ENCODE peak calls at places on chromosomes 13 and 19, in four cellular contexts. Y is lung, E is GM06990, U is cardiac muscle cell. X is an unnamed sample.

GRCh38 chr13:103030776-103031175 is 35.4 kb downstream of the SLC10A2 start:
- DNase-seq in U (no peak), Y (no peak), E (no peak), X (no peak)

GRCh38 chr13:50612717-50613116 is 230.8 kb downstream of the DLEU7 start:
- DNase-seq in U (no peak), E (no peak), Y (no peak), X (no peak)

GRCh38 chr19:39474139-39474620 is 6.5 kb upstream of the TIMM50 start:
- DNase-seq in E (peak), Y (peak), U (peak), X (peak)

GRCh38 chr19:58003153-58003828 is 671 bp upstream of the ZNF606 start:
- DNase-seq in Y (no peak), E (no peak), U (no peak), X (no peak)

GRCh38 chr19:43407416-43408005 is 7.2 kb upstream of the TEX101 start:
- DNase-seq in U (no peak), E (no peak), Y (no peak), X (no peak)

GRCh38 chr19:38734426-38735256 is 9.6 kb downstream of the CAPN12 start:
- DNase-seq in Y (no peak), U (no peak), E (peak), X (no peak)

GRCh38 chr19:42224940-42225717 is 5.0 kb downstream of the ZNF526 start:
- DNase-seq in U (no peak), Y (no peak), E (no peak), X (no peak)

GRCh38 chr13:80824231-80824630 is 483.3 kb upstream of the SPRY2 start:
- DNase-seq in U (peak), Y (no peak), E (no peak), X (no peak)

GRCh38 chr19:32372726-32373613 is 27.6 kb downstream of the ZNF507 start:
- DNase-seq in U (no peak), E (no peak), Y (no peak), X (no peak)

GRCh38 chr19:38210458-38210987 is 13.5 kb downstream of the DPF1 start:
- DNase-seq in U (peak), Y (no peak), E (no peak), X (peak)

GRCh38 chr19:47094557-47095517 is 18.7 kb downstream of the ZC3H4 start:
- DNase-seq in U (no peak), Y (peak), E (peak), X (no peak)

GRCh38 chr13:114281351-114282142 is at the start of gene UPF3A:
- DNase-seq in Y (peak), E (peak), U (peak), X (peak)

GRCh38 chr13:36718686-36719085 is 44.9 kb downstream of the SERTM1 start:
- DNase-seq in U (peak), E (no peak), Y (no peak), X (no peak)
- TF ChIP-seq CTCF in U (no peak), E (no peak), Y (no peak), X (no peak)

DNA sequence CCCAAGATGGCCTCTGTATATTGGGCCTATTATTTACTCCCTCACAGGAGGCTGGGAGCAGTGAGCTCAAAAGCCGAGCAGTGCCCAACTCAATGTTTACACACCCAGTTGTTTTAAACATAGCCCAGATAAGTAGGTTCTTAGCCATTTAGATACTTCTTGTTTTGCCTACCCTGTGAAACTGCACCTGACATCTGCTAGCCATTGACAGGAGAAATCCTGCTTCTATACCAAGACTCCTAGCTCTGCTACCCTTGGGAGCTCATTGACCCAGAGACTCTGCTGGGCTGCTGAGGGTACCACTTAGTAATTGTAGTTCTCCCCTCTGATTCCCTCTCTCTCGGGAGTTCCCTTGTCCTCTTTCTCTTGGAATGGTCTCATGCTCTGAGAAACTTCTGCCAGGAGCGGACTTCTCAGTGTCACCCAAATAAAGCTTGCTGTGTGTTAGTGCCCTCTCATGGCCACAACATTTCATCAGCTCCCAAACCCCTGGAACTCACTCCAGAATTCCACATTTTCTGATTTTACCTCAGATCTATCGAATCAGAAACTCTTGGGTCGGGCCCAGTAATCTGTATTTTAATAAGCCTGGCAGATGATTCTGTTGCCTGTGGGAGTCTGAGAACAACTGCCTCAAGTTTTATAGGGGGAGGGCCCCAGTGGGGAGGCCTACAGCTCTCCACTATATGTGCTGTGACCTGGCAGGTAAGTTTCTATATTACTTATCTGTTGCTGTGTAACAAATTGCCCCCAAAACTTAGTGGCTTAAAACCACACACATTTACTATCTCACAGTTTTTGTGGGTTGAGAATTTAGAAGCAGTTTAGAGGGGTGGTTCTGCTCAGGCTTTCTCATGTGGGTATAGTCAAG is 221.1 kb downstream of the TDRD3 start:
- DNase-seq in U (peak), Y (no peak), E (no peak), X (no peak)
- TF ChIP-seq CTCF in U (peak), Y (no peak), E (no peak), X (peak)

GRCh38 chr13:91046715-91047327 is 300.7 kb upstream of the MIR17HG start:
- DNase-seq in Y (no peak), U (no peak), E (no peak), X (no peak)
- TF ChIP-seq CTCF in Y (no peak), U (no peak), E (no peak), X (no peak)

DNA sequence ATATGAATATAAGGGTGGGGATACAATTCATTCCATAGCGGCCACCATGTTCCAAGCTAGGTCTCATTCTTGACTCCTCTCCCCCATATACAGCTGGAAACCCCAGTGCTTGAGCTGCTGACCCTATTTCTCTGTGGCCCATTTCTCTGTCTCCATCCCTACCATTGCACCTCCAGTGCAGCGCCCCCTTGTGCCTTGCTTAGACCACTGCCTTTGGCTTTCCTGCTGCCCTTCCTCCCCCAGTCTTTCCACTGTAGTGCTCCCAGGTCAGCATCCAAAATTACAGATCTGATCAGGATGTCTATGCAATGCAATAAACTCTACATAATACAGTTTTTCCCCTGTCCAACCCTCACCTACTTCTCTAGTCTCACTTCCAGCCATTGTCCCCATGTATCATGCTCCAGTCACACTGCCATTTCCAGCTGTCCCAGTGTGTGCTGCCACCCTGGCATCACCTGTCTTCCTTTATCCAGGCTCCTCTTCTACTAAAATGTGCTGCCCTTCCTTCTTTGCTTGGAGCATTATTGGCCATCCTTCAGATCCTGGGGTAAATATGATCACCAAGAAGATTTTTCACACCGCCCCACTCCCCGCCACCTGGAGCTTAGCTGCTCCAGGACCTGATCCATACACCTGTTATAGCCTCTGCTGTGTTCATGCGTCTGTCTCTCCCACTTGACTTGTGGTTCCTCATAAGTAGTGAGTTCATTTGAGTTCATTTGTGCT is 199.4 kb upstream of the IPO5 start:
- DNase-seq in E (no peak), U (no peak), Y (no peak), X (no peak)
- TF ChIP-seq CTCF in E (peak), U (no peak), Y (no peak), X (no peak)

GRCh38 chr13:106520205-106521004 is 15.1 kb downstream of the EFNB2 start:
- DNase-seq in U (peak), E (no peak), Y (no peak), X (no peak)
- TF ChIP-seq CTCF in U (peak), E (no peak), Y (peak), X (peak)

GRCh38 chr13:111037838-111038397 is 77.2 kb upstream of the ARHGEF7 start:
- DNase-seq in E (no peak), U (no peak), Y (no peak), X (no peak)
- TF ChIP-seq CTCF in E (no peak), U (no peak), Y (no peak), X (no peak)

GRCh38 chr19:295687-296370 is 4.6 kb upstream of the PLPP2 start:
- DNase-seq in U (no peak), Y (no peak), E (no peak), X (no peak)
- TF ChIP-seq CTCF in U (no peak), Y (no peak), E (no peak), X (no peak)

DNA sequence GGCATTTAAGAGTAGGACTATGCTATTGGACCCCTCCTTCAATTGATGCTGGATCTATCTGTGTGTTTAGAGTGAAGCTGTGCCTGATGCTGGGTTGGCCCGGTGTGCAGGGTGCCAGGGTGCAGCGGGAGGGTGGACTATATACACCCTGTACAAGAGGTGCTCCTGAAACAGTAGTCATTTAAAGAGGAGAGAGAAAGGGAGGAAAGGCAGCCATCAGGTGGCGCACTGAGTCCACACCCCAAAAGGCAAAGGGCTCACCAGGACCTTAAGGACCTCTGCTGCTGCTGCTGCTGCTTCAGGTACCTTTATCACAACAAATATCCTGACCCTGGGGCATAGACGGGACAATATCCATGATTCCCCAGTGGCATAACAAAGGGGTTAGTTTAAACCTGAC is 39.4 kb downstream of the ZNF136 start:
- DNase-seq in E (no peak), Y (no peak), U (peak), X (no peak)
- TF ChIP-seq CTCF in E (peak), Y (peak), U (peak), X (no peak)

X was measured in neural crest cell.